ENCODE peak calls at places on chromosomes 5 and 9, in four cellular contexts. G is neuronal stem cell, S is astrocyte, C is HCT116. M is an unnamed sample.

GRCh38 chr5:149552038-149552494 is 827 bp upstream of the CSNK1A1 start:
- DNase-seq in G (no peak), S (no peak), C (no peak), M (no peak)

GRCh38 chr9:24036459-24036858 is 210.4 kb upstream of the ELAVL2 start:
- DNase-seq in G (no peak), S (no peak), C (no peak), M (no peak)

GRCh38 chr9:131676431-131676972 is 63.4 kb downstream of the RAPGEF1 start:
- DNase-seq in G (no peak), S (no peak), C (no peak), M (no peak)

GRCh38 chr5:158701406-158702177 is 398.1 kb downstream of the EBF1 start:
- DNase-seq in G (no peak), S (peak; percentile 45), C (no peak), M (no peak)

GRCh38 chr5:9513825-9514224 is 32.0 kb downstream of the SEMA5A start:
- DNase-seq in G (no peak), S (no peak), C (no peak), M (peak; percentile 68)

GRCh38 chr5:95422842-95423241 is 31.7 kb downstream of the FAM81B start:
- DNase-seq in G (no peak), S (peak; percentile 26), C (no peak), M (no peak)

GRCh38 chr5:178081571-178082244 is 31.6 kb upstream of the N4BP3 start:
- DNase-seq in G (no peak), S (no peak), C (no peak), M (no peak)

GRCh38 chr9:14320272-14321245 is 6.6 kb upstream of the NFIB start:
- DNase-seq in G (no peak), S (peak; percentile 97), C (no peak), M (no peak)

GRCh38 chr5:163373401-163374066 is 63.9 kb upstream of the CCNG1 start:
- DNase-seq in G (no peak), S (no peak), C (no peak), M (no peak)

DNA sequence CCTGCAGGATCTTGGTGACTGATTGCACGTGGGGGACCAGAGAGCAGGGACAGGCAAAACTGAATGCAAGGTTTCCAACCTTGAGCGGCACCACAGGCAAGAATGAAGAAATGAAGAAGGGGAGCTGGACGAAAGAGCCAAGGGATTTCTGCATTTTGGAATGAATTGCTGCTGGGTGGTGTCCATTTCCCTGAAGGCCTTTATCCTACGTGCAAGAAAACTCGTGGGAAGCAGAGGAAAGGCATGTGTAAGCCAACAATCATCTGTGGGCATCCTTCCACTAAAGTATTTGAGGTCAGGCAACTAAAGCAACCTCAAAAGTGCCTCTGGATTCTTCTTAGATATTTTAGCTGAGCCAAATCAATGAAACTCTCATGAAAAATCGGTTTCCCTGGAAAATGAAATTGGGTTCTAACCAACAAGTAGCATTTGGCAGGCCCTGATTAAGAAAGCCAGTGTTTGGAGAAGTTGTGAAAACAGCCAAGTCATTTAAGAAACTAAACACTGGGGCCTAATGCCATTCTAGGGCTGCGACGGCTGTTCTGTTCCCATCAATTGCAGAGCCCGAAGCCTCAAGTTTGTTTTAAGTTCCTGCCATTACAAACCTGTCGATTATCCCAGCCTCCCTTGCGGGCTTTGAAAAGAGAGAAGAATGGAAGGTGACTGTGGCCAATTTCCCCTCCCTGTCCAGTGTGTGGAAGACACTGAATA is 4.7 kb upstream of the TGFBI start:
- DNase-seq in G (no peak), S (peak; percentile 98), C (no peak), M (no peak)
- H3K4me2 ChIP-seq in G (no peak overlapping the region), S (peak overlapping the region; percentile 5), C (no peak overlapping the region), M (no peak overlapping the region)

DNA sequence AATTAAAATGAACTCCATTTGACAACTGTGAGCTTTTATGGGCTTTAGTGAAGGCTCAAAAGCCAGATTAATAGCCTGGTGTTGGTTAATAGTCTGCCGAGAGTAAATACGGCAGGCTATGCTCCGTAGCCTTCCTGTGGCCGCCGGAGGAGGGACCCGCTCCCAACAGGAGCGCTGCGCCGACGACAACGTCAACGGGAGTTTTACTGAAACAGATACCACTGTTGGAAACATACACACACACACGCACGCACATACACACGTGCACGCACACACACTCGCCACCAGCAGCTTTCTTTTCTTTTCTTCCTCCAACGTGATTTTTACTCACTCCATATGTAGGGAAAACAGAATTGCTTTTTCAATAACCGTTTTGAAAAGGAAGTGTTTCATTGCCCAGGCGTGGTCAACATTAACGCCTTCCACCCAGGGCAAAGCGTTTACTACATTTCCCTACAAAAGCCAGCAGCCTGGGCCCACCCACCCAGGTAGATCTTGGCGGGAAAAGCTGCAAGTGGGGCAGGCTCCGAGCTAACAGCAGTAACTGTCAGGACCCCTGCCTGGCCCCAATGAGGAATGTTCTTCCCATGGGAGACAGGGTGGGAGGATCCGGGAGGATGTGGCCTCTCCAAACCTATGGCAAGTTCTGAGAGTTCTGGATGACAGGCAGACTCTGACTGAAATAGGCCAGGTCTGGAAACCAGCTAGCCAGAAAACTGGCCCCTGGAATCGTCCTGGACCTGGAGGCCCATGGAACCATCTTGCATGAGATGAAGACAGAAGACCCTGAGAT is 72.3 kb downstream of the PAX5 start:
- DNase-seq in G (no peak), S (peak; percentile 6), C (no peak), M (peak; percentile 31)
- H3K4me2 ChIP-seq in G (no peak overlapping the region), S (peak overlapping the region; percentile 54), C (no peak overlapping the region), M (no peak overlapping the region)

DNA sequence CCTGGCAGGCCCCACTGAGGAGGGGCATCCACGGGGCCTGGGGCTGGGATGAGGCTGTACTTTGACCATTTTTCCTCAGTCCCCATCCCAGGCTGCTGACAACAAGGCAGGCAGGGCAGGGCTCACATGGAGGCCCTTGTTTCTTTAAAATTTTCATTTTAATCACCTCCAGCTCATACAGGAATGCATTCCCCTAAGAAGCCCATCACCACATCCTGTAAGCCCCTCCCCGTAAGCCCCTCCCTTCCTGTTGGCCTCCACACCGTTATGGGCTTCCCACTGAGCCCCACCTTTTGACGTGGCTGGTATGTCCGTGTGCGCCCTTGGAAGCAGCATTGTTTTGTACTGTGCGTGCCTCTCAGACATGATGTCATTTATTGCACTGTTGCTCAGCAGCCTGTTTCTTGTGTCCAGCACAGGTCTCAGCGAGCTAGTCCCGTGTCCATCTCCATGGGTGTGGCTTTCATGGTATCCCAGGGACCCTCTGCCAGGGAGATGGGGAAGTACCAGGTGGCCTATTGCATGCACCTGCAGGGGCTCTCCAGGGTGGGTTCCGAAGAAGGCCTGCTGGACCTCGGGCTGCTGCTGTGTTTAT is 22.4 kb downstream of the PHF2 start:
- DNase-seq in G (no peak), S (peak; percentile 27), C (no peak), M (no peak)
- H3K4me2 ChIP-seq in G (no peak overlapping the region), S (peak overlapping the region; percentile 19), C (no peak overlapping the region), M (no peak overlapping the region)

DNA sequence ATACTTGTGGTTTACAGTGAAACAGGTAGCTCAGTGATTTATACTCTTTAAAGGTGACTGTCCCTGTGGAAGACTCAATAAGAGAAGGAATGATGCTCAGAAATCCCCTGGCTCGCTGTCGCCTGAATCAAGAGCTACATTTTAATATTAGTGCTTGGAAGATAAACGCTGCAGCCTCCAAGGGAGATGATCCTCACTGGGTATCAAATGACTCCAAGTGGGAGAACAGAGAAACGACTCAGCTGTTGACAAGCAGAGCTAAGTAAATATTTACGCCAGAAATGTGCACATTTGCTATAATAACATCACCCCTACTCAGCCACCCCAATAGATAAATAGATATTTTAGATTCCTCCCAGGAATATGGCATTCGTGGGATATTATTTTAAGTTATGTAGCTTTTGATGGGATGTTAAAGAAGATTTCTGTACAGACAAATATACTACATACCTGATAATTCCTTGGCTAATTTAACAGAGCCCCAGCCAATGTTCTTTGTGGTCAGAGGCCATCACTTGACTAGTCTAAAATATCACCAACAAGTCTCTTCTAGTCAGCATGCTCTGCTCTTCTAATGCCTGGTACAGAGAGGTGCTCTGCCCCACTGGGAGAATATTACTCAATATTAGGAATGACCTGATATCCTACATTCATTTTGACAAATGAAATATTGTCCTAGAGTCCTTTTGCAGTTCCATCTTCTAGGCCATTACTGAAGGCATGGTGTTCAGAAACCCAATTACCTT is 18.3 kb upstream of the CCDC192 start:
- DNase-seq in G (no peak), S (no peak), C (no peak), M (no peak)
- H3K4me2 ChIP-seq in G (no peak overlapping the region), S (no peak overlapping the region), C (no peak overlapping the region), M (no peak overlapping the region)

DNA sequence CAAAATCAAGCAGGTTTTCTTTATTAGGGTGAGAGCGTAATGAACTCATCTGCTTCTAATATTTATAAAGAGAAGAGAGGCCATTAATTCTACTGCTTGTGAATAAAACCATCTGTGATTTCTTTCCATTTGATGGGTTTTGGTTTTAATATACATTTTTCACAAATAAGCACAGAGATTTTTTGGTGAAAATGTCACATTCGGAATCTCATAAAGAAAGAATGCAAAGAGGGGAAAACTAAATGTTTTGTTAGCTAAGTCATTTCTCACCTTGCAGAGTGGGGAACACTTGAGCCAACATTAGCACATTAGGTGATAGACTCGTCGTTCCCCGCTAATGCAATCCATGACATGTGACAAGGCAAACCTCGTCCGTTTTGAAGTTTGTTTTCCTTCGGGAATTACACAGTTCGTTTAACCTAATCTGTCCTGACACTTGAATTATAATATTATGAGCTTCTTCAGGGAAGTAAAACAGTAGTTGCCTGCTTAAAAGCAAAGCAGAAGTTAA is 95.9 kb upstream of the LMX1B start:
- DNase-seq in G (no peak), S (no peak), C (no peak), M (peak; percentile 87)
- H3K4me2 ChIP-seq in G (no peak overlapping the region), S (peak overlapping the region; percentile 87), C (peak overlapping the region; percentile 80), M (no peak overlapping the region)

M was measured in mesendoderm.